ENCODE peak calls at places on chromosomes 6 and 20, in seven cellular contexts. One of them, this sample, is unnamed.

GRCh38 chr6:34529665-34530327 is 26.3 kb downstream of the SPDEF start:
- DNase-seq in K562: no peak
- DNase-seq in GM12878: no peak
- DNase-seq in HepG2: peak; percentile 38
- DNase-seq in T47D: no peak
- DNase-seq in H1: no peak
- DNase-seq in HCT116: no peak
- DNase-seq in this sample: no peak

GRCh38 chr6:166419717-166420116 is 37.0 kb upstream of the MPC1 start:
- DNase-seq in HCT116: no peak
- DNase-seq in HepG2: no peak
- DNase-seq in GM12878: no peak
- DNase-seq in T47D: no peak
- DNase-seq in H1: no peak
- DNase-seq in K562: no peak
- DNase-seq in this sample: no peak

GRCh38 chr20:57662313-57663240 is 42.4 kb upstream of the ZBP1 start:
- DNase-seq in T47D: no peak
- DNase-seq in K562: no peak
- DNase-seq in GM12878: no peak
- DNase-seq in H1: peak; percentile 45
- DNase-seq in HCT116: no peak
- DNase-seq in HepG2: no peak
- DNase-seq in this sample: peak; percentile 33

GRCh38 chr6:90393232-90393884 is 96.7 kb upstream of the BACH2 start:
- DNase-seq in H1: peak; percentile 80
- DNase-seq in T47D: no peak
- DNase-seq in K562: peak; percentile 44
- DNase-seq in HepG2: peak; percentile 12
- DNase-seq in GM12878: no peak
- DNase-seq in HCT116: peak; percentile 41
- DNase-seq in this sample: peak; percentile 61

GRCh38 chr6:26199057-26199772 is 112.0 kb downstream of the HFE start:
- DNase-seq in HepG2: peak; percentile 97
- DNase-seq in H1: peak; percentile 83
- DNase-seq in GM12878: peak; percentile 99
- DNase-seq in HCT116: peak; percentile 95
- DNase-seq in K562: peak; percentile 73
- DNase-seq in T47D: peak; percentile 75
- DNase-seq in this sample: peak; percentile 77

GRCh38 chr6:130565696-130566095 is 199.9 kb downstream of the TMEM200A start:
- DNase-seq in HepG2: no peak
- DNase-seq in T47D: no peak
- DNase-seq in H1: no peak
- DNase-seq in K562: no peak
- DNase-seq in HCT116: no peak
- DNase-seq in GM12878: no peak
- DNase-seq in this sample: no peak

GRCh38 chr6:139765825-139766285 is 391.4 kb upstream of the CITED2 start:
- DNase-seq in T47D: no peak
- DNase-seq in HCT116: peak; percentile 55
- DNase-seq in GM12878: no peak
- DNase-seq in H1: no peak
- DNase-seq in K562: no peak
- DNase-seq in HepG2: peak; percentile 70
- DNase-seq in this sample: no peak

GRCh38 chr6:150689900-150690590 is 90.4 kb downstream of the PLEKHG1 start:
- DNase-seq in K562: no peak
- DNase-seq in GM12878: peak; percentile 20
- DNase-seq in H1: no peak
- DNase-seq in T47D: no peak
- DNase-seq in HCT116: no peak
- DNase-seq in HepG2: no peak
- DNase-seq in this sample: no peak

GRCh38 chr6:150250826-150251225 is 108.0 kb downstream of the PPP1R14C start:
- DNase-seq in HCT116: no peak
- DNase-seq in T47D: no peak
- DNase-seq in H1: no peak
- DNase-seq in K562: peak; percentile 29
- DNase-seq in HepG2: no peak
- DNase-seq in GM12878: no peak
- DNase-seq in this sample: no peak

DNA sequence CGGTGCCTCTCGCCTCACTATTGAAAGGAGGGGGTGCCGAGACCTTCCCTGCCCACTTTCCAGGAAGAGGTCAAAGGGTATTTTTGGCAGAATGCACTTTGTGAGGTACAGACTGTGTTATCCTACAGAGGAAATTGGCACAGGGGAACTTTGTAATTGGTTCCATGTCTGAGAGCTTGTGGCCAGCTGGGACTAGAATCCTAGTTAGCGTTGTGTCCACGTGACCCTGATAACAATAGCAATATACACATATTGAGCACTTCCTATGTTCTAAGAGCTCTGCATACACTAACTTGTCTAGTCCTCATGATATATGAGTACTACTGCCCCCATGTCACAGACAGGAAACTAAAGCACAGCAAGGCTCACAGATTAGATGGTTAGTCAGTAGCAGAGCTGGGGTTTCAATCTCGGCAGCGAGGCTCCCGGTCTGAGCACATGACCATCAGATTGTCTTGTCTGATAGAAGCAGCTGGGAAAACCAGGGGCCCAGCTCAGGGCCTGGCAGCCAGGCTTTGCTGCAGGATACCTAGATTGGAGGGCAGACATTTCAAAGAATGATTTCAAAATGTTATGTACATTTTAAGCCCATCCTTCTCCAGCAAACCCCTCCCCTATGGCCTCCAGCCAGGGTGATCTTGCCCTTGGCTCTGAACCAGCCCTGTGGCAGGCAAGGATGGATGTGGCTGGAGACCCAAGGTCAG is 1.4 kb downstream of the MAPK13 start:
- DNase-seq in GM12878: peak; percentile 92
- DNase-seq in H1: no peak
- DNase-seq in HepG2: peak; percentile 84
- DNase-seq in T47D: no peak
- DNase-seq in K562: peak; percentile 47
- DNase-seq in HCT116: no peak
- DNase-seq in this sample: peak; percentile 87
- TF ChIP-seq JUND in GM12878: no peak
- TF ChIP-seq JUND in H1: no peak
- TF ChIP-seq JUND in HepG2: no peak
- TF ChIP-seq JUND in T47D: no peak
- TF ChIP-seq JUND in K562: peak; percentile 45
- TF ChIP-seq JUND in HCT116: no peak
- TF ChIP-seq JUND in this sample: no peak

GRCh38 chr6:29887819-29888581 is 54.3 kb upstream of the HLA-A start:
- DNase-seq in GM12878: peak; percentile 25
- DNase-seq in HepG2: no peak
- DNase-seq in T47D: peak; percentile 22
- DNase-seq in K562: no peak
- DNase-seq in H1: peak; percentile 86
- DNase-seq in HCT116: peak; percentile 18
- DNase-seq in this sample: peak; percentile 27
- TF ChIP-seq JUND in GM12878: no peak
- TF ChIP-seq JUND in HepG2: no peak
- TF ChIP-seq JUND in T47D: no peak
- TF ChIP-seq JUND in K562: no peak
- TF ChIP-seq JUND in H1: no peak
- TF ChIP-seq JUND in HCT116: no peak
- TF ChIP-seq JUND in this sample: no peak

DNA sequence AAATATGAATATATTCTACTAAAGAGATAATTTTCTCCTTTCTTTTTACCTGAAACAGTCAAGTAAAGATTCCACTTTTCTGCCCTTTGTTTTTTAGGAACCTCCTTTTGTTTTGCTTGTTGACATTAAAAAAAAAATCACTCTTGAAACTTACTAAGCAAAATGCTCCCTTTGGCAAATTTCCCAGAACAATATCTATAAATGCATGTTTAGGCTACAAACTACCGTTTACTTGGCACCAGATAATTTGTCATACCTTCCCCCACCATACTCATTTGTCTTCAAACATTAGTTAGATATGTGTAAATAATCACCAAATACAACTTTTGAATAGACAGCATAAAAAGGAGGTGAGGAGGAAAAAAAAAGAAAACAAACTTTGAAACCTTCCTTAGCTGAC is 604.7 kb downstream of the RFPL4B start:
- DNase-seq in HepG2: no peak
- DNase-seq in H1: no peak
- DNase-seq in T47D: no peak
- DNase-seq in GM12878: no peak
- DNase-seq in K562: no peak
- DNase-seq in HCT116: no peak
- DNase-seq in this sample: no peak
- TF ChIP-seq JUND in HepG2: no peak
- TF ChIP-seq JUND in H1: no peak
- TF ChIP-seq JUND in T47D: no peak
- TF ChIP-seq JUND in GM12878: no peak
- TF ChIP-seq JUND in K562: no peak
- TF ChIP-seq JUND in HCT116: no peak
- TF ChIP-seq JUND in this sample: no peak

DNA sequence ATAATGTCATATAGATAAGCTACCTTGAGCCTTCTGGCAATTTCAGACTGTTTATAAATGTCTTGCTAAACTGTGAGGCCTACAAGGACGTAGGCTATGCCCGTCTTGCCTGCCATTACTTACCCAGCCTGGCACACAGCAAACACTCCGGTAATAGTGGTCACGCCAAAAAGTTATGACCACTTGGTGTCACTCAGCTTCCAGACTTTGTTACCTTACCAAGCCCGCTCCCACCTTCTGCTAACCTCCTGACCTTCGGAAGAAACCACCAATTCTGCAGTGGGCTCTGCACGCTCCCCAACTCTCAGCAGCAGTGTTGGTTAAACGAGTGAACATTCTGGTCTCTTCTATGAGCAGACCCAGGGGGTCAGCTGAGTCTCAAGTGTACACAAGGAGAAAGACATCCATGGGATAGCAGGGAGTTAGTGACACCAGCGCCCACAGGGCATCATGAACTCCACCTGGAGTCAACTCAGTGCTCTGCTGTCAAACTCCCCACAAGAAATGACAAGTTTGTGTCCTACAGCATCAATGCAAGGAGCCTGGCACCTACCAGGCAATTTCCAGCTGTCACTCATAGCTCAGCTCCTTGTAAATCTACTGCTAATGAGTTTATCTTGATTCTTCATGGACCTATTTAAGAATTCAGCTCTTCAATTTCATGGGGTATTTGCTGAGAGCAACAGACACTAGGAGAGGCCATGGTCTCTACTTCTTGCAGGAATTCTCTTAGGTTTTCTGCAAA is 119.9 kb downstream of the TTLL2 start:
- DNase-seq in HCT116: no peak
- DNase-seq in T47D: no peak
- DNase-seq in K562: no peak
- DNase-seq in GM12878: no peak
- DNase-seq in HepG2: peak; percentile 20
- DNase-seq in H1: no peak
- DNase-seq in this sample: no peak
- TF ChIP-seq JUND in HCT116: no peak
- TF ChIP-seq JUND in T47D: no peak
- TF ChIP-seq JUND in K562: no peak
- TF ChIP-seq JUND in GM12878: no peak
- TF ChIP-seq JUND in HepG2: no peak
- TF ChIP-seq JUND in H1: no peak
- TF ChIP-seq JUND in this sample: no peak

GRCh38 chr6:73236147-73236750 is 11.0 kb upstream of the KHDC1L start:
- DNase-seq in GM12878: no peak
- DNase-seq in K562: no peak
- DNase-seq in T47D: no peak
- DNase-seq in HCT116: no peak
- DNase-seq in H1: no peak
- DNase-seq in HepG2: no peak
- DNase-seq in this sample: no peak
- TF ChIP-seq JUND in GM12878: no peak
- TF ChIP-seq JUND in K562: no peak
- TF ChIP-seq JUND in T47D: no peak
- TF ChIP-seq JUND in HCT116: no peak
- TF ChIP-seq JUND in H1: no peak
- TF ChIP-seq JUND in HepG2: no peak
- TF ChIP-seq JUND in this sample: peak; percentile 54

DNA sequence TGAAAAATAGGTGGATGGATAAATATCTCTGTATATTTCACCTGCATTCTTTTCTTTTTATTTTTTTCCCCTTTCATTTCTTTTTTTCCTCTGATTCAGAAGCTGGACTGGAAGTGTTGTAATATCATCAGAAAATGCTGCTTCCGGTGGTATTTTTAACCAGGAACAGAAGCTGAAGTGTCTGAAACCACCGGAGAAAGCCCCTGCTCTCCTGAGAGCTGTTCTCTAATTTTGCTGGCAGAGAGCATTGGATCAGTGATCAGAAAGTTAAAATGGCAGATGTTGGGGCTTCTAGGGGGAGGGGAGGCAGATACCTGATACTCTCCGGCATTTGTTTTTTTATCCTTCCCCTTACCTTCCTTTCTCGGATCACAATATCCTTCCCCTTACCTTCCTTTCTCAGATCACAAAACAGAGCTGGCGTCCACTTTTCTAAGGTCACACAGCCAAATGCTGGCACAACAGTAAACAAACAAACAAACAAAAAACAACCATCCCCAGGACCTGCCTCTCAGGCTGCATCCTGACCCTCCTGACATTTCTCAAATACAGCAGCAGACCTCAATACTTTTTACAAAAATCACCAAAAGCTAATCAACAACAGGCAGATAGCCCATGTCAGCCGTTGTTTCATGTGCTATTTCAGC is 143.2 kb upstream of the ZNF217 start:
- DNase-seq in K562: no peak
- DNase-seq in GM12878: peak; percentile 79
- DNase-seq in T47D: no peak
- DNase-seq in HCT116: no peak
- DNase-seq in H1: no peak
- DNase-seq in HepG2: no peak
- DNase-seq in this sample: no peak
- TF ChIP-seq JUND in K562: no peak
- TF ChIP-seq JUND in GM12878: no peak
- TF ChIP-seq JUND in T47D: no peak
- TF ChIP-seq JUND in HCT116: no peak
- TF ChIP-seq JUND in H1: no peak
- TF ChIP-seq JUND in HepG2: no peak
- TF ChIP-seq JUND in this sample: no peak

DNA sequence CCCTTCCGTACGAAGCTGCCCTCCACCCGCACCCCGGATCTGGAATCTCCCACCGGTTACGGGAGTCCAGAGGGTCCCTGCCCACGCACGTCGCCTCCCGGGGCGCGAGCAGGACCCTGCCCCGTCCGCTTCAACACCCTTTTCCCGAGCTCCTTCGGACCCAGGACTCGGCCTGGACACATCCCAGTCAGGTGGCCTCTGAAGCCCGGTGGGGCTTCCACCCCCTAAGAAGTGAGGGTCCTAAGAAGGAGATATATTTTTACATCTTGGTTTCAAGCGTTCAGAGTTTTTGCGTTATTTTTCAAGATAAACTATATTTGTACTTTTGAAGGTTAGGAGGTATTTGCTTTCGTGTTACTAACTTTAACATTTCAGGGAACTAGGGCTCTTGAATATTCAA is 567 bp downstream of the ARFGAP1 start:
- DNase-seq in T47D: no peak
- DNase-seq in H1: no peak
- DNase-seq in GM12878: no peak
- DNase-seq in K562: no peak
- DNase-seq in HepG2: no peak
- DNase-seq in HCT116: no peak
- DNase-seq in this sample: no peak
- TF ChIP-seq JUND in T47D: no peak
- TF ChIP-seq JUND in H1: no peak
- TF ChIP-seq JUND in GM12878: no peak
- TF ChIP-seq JUND in K562: no peak
- TF ChIP-seq JUND in HepG2: no peak
- TF ChIP-seq JUND in HCT116: no peak
- TF ChIP-seq JUND in this sample: no peak